ENCODE peak calls at places on chromosomes 12 and 14, in four cellular contexts. S is HepG2, L is GM12878, C is K562. G is an unnamed sample.

GRCh38 chr14:27721760-27722159 is 1044.8 kb upstream of the FOXG1 start:
- DNase-seq in L (no peak), C (no peak), S (no peak), G (no peak)

GRCh38 chr12:114935658-114936057 is 251.7 kb upstream of the TBX3 start:
- DNase-seq in S (no peak), L (no peak), C (no peak), G (peak; percentile 46)

GRCh38 chr12:31482816-31483215 is 108.1 kb downstream of the DENND5B start:
- DNase-seq in C (no peak), L (no peak), S (no peak), G (no peak)

GRCh38 chr12:72330291-72330690 is 58.1 kb downstream of the TRHDE start:
- DNase-seq in S (no peak), L (no peak), C (no peak), G (no peak)

GRCh38 chr14:21686468-21686867 is 12.8 kb upstream of the OR4E1 start:
- DNase-seq in C (no peak), L (no peak), S (no peak), G (no peak)

GRCh38 chr12:98438826-98439225 is 76.6 kb upstream of the TMPO start:
- DNase-seq in C (no peak), S (no peak), L (no peak), G (no peak)

GRCh38 chr14:34199585-34199984 is 248.7 kb upstream of the EGLN3 start:
- DNase-seq in L (no peak), C (no peak), S (no peak), G (no peak)

GRCh38 chr12:93707836-93708235 is 30.7 kb downstream of the CRADD start:
- DNase-seq in L (no peak), C (no peak), S (peak; percentile 62), G (peak; percentile 26)

GRCh38 chr14:80387563-80387981 is 176.3 kb upstream of the DIO2 start:
- DNase-seq in C (no peak), S (peak; percentile 17), L (no peak), G (no peak)

GRCh38 chr14:76525106-76525825 is 149.3 kb downstream of the ESRRB start:
- DNase-seq in C (no peak), L (no peak), S (no peak), G (no peak)

GRCh38 chr14:100142073-100143040 is 17.1 kb downstream of the DEGS2 start:
- DNase-seq in C (peak; percentile 92), L (no peak), S (no peak), G (no peak)

GRCh38 chr12:57263096-57263495 is 12.1 kb upstream of the STAC3 start:
- DNase-seq in L (no peak), S (no peak), C (no peak), G (no peak)

GRCh38 chr12:126354633-126355032 is 1289.4 kb downstream of the AACS start:
- DNase-seq in S (no peak), L (no peak), C (no peak), G (no peak)

GRCh38 chr12:17108877-17109520 is 503.0 kb upstream of the LMO3 start:
- DNase-seq in C (no peak), S (no peak), L (no peak), G (peak; percentile 15)

GRCh38 chr12:107225626-107226025 is 132.3 kb upstream of the CRY1 start:
- DNase-seq in C (no peak), S (peak; percentile 65), L (no peak), G (peak; percentile 36)

GRCh38 chr14:105075364-105076295 is 10.4 kb upstream of the GPR132 start:
- DNase-seq in S (no peak), C (peak; percentile 93), L (no peak), G (no peak)

GRCh38 chr12:23450810-23451209 is 498.7 kb downstream of the SOX5 start:
- DNase-seq in L (no peak), C (no peak), S (no peak), G (no peak)

GRCh38 chr14:60722163-60722835 is 1.9 kb downstream of the SIX4 start:
- DNase-seq in S (peak; percentile 89), L (no peak), C (peak; percentile 54), G (peak; percentile 48)

GRCh38 chr14:27845241-27845850 is 921.2 kb upstream of the FOXG1 start:
- DNase-seq in C (peak; percentile 31), L (no peak), S (no peak), G (no peak)

DNA sequence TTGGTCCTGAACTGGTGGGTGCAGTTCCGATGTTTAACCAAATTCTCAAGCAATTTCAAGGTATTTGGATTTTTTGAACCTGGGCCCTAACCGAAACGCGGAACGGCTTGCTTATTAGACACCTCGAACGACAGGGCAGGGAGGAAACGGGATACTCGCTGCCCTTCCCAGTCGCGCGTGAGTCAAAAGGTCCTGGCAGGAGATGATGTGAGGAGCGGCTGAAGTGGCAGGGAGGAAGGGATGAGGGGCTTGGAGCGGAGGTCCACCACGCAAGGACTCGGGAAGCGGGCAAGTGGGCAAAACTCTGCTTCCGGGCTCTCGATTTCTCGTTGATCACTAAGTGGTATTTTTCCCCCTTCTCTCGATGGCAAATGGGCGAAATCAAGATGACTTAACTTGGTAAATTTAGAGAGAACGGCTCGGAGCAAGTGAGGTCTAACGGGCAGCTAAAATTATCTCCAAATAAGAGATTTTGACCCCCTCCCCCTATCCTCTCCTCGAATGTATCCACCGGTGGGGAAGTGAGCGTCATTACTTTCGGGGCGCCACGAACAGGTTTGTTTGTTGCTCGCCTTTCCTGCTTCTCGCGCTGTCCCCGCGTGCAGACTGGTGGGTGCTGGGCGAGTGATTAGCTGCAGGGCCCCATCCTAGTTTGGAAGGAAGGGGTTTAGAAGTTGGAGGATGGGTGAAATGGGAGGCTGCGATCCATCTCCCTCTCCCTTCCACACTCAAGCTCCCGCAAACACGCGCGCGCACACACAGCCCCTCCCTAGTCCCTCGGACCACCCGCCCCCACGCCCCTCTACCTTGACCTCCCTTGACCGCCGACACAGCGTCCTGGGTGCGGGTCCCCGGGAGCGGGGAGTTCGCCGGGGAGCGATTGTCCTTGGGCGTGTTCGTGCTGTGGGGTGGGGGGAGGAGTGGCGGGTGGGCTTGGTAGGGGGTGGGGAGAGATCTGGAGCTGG is 987 bp upstream of the NTF3 start:
- DNase-seq in L (no peak), S (no peak), C (no peak), G (no peak)
- TF ChIP-seq BHLHE40 in L (no peak), S (no peak), C (no peak), G (no peak)

GRCh38 chr12:50734409-50735263 is 29.3 kb upstream of the ATF1 start:
- DNase-seq in L (no peak), S (peak; percentile 25), C (peak; percentile 48), G (peak; percentile 52)
- TF ChIP-seq MYC in L (no peak), S (no peak), C (no peak), G (no peak)

GRCh38 chr14:68707496-68707895 is 85.4 kb downstream of the ZFP36L1 start:
- DNase-seq in S (no peak), C (no peak), L (no peak), G (no peak)

GRCh38 chr14:68711551-68712437 is 81.1 kb downstream of the ZFP36L1 start:
- DNase-seq in C (no peak), L (no peak), S (no peak), G (no peak)

GRCh38 chr14:68710776-68711175 is 82.1 kb downstream of the ZFP36L1 start:
- DNase-seq in C (no peak), S (no peak), L (no peak), G (no peak)

GRCh38 chr14:68708343-68708742 is 84.5 kb downstream of the ZFP36L1 start:
- DNase-seq in L (no peak), S (no peak), C (no peak), G (no peak)

GRCh38 chr14:68709007-68709406 is 83.9 kb downstream of the ZFP36L1 start:
- DNase-seq in S (no peak), C (no peak), L (no peak), G (no peak)
- TF ChIP-seq BHLHE40 in S (no peak), C (no peak), L (no peak), G (no peak)

DNA sequence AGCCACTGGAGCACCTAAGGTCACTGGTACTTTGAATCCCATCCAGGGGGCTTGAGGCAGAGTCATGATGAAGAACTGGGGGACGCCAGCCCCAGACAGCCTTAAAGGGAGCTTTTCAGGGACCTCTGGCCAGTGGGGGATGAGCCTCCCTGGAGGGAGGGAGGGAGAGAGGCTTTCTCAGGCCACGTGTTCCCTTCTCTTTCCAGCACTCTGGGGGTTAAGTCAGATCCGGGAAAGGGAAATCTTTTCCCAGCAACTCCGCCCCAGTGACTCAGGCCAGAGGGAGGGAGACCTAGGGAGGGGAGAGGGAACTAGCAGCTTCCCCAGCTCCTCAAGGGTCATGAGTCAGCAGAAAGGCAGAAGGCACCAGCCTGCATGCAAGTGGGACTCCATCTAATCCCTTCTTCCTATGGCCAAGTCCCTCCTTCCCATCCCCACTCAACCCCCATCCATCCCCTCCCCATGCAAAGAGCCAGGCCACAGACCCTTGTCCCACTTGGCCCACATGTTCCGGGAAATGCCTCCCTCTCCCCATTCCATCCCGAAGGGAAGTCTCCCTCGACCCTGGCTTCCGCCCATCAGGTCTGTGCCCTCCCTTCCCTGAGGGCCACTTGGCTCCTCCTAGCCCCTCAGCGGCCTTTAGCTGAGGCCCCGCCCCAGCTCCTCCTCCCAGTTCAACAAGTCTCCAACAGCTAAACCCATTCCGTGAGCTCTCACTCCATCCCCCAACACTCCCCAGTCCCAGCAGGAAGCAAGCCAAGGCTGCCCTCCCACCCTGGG is 5.6 kb downstream of the TNFRSF1A start:
- DNase-seq in S (peak; percentile 94), C (peak; percentile 90), L (no peak), G (peak; percentile 99)
- TF ChIP-seq MYC in S (peak; percentile 87), C (peak; percentile 1), L (no peak), G (peak; percentile 98)

DNA sequence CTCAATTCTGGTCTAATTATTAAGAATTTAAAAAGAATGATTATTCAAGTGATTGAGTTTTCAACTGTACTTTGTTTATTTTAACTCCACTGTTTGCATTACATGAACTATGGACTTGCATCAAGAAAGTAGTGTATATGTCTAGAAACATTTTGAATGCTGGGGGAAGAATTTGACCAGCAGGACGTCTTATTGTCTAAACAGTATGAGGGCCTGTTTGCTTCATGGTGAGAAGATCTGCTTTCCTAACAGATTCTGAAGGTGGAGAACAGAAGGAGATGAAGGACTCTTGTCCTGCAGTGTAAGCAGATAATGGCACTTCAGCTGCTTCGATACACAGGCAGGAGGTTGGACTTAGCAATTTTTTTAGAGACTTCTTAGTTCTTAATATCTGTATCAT is 176.0 kb downstream of the DACT1 start:
- DNase-seq in S (peak; percentile 6), L (no peak), C (no peak), G (no peak)
- TF ChIP-seq BHLHE40 in S (no peak), L (no peak), C (no peak), G (no peak)

G was measured in A549.